ENCODE peak calls at places on chromosomes 1 and 21, in five cellular contexts. One of them, this sample, is unnamed.

GRCh38 chr21:45310446-45310845 is 22.8 kb upstream of the POFUT2 start:
- DNase-seq in stimulated activated CD8-positive, alpha-beta memory T cell treated with anti-CD3 and anti-CD28 coated beads, Interleukin-7, amount 100 ng/mL, for 1 hour: no peak
- DNase-seq in CD8-positive, alpha-beta memory T cell: no peak
- DNase-seq in C1 segment of cervical spinal cord: no peak
- DNase-seq in hypothalamus: no peak
- DNase-seq in this sample: no peak

GRCh38 chr1:245671349-245671748 is 516.6 kb downstream of the KIF26B start:
- DNase-seq in C1 segment of cervical spinal cord: no peak
- DNase-seq in stimulated activated CD8-positive, alpha-beta memory T cell treated with anti-CD3 and anti-CD28 coated beads, Interleukin-7, amount 100 ng/mL, for 1 hour: no peak
- DNase-seq in CD8-positive, alpha-beta memory T cell: no peak
- DNase-seq in hypothalamus: no peak
- DNase-seq in this sample: no peak

GRCh38 chr1:220732137-220732536 is 16.0 kb upstream of the MTARC2 start:
- DNase-seq in stimulated activated CD8-positive, alpha-beta memory T cell treated with anti-CD3 and anti-CD28 coated beads, Interleukin-7, amount 100 ng/mL, for 1 hour: no peak
- DNase-seq in CD8-positive, alpha-beta memory T cell: no peak
- DNase-seq in C1 segment of cervical spinal cord: no peak
- DNase-seq in hypothalamus: no peak
- DNase-seq in this sample: no peak

GRCh38 chr1:190373705-190374336 is 103.8 kb downstream of the BRINP3 start:
- DNase-seq in C1 segment of cervical spinal cord: no peak
- DNase-seq in hypothalamus: no peak
- DNase-seq in CD8-positive, alpha-beta memory T cell: no peak
- DNase-seq in stimulated activated CD8-positive, alpha-beta memory T cell treated with anti-CD3 and anti-CD28 coated beads, Interleukin-7, amount 100 ng/mL, for 1 hour: no peak
- DNase-seq in this sample: peak

GRCh38 chr1:222373216-222373615 is 174.7 kb downstream of the HHIPL2 start:
- DNase-seq in CD8-positive, alpha-beta memory T cell: no peak
- DNase-seq in C1 segment of cervical spinal cord: no peak
- DNase-seq in hypothalamus: no peak
- DNase-seq in stimulated activated CD8-positive, alpha-beta memory T cell treated with anti-CD3 and anti-CD28 coated beads, Interleukin-7, amount 100 ng/mL, for 1 hour: no peak
- DNase-seq in this sample: no peak

GRCh38 chr1:153616144-153616884 is at the start of gene S100A14:
- DNase-seq in CD8-positive, alpha-beta memory T cell: no peak
- DNase-seq in C1 segment of cervical spinal cord: no peak
- DNase-seq in hypothalamus: no peak
- DNase-seq in stimulated activated CD8-positive, alpha-beta memory T cell treated with anti-CD3 and anti-CD28 coated beads, Interleukin-7, amount 100 ng/mL, for 1 hour: no peak
- DNase-seq in this sample: no peak

GRCh38 chr1:227753999-227754764 is 18.9 kb downstream of the SNAP47 start:
- DNase-seq in hypothalamus: peak
- DNase-seq in CD8-positive, alpha-beta memory T cell: no peak
- DNase-seq in stimulated activated CD8-positive, alpha-beta memory T cell treated with anti-CD3 and anti-CD28 coated beads, Interleukin-7, amount 100 ng/mL, for 1 hour: no peak
- DNase-seq in C1 segment of cervical spinal cord: peak
- DNase-seq in this sample: peak

GRCh38 chr1:154961207-154961496 is 430 bp downstream of the PYGO2 start:
- DNase-seq in CD8-positive, alpha-beta memory T cell: no peak
- DNase-seq in stimulated activated CD8-positive, alpha-beta memory T cell treated with anti-CD3 and anti-CD28 coated beads, Interleukin-7, amount 100 ng/mL, for 1 hour: no peak
- DNase-seq in hypothalamus: no peak
- DNase-seq in C1 segment of cervical spinal cord: no peak
- DNase-seq in this sample: no peak

GRCh38 chr1:167776151-167776550 is 54.4 kb downstream of the MPZL1 start:
- DNase-seq in C1 segment of cervical spinal cord: no peak
- DNase-seq in stimulated activated CD8-positive, alpha-beta memory T cell treated with anti-CD3 and anti-CD28 coated beads, Interleukin-7, amount 100 ng/mL, for 1 hour: no peak
- DNase-seq in hypothalamus: no peak
- DNase-seq in CD8-positive, alpha-beta memory T cell: no peak
- DNase-seq in this sample: no peak

GRCh38 chr1:101128211-101128727 is 102.7 kb upstream of the DPH5 start:
- DNase-seq in C1 segment of cervical spinal cord: no peak
- DNase-seq in hypothalamus: no peak
- DNase-seq in stimulated activated CD8-positive, alpha-beta memory T cell treated with anti-CD3 and anti-CD28 coated beads, Interleukin-7, amount 100 ng/mL, for 1 hour: no peak
- DNase-seq in CD8-positive, alpha-beta memory T cell: peak
- DNase-seq in this sample: no peak

GRCh38 chr1:246609632-246610031 is 43.4 kb downstream of the CNST start:
- DNase-seq in hypothalamus: no peak
- DNase-seq in C1 segment of cervical spinal cord: no peak
- DNase-seq in CD8-positive, alpha-beta memory T cell: no peak
- DNase-seq in stimulated activated CD8-positive, alpha-beta memory T cell treated with anti-CD3 and anti-CD28 coated beads, Interleukin-7, amount 100 ng/mL, for 1 hour: no peak
- DNase-seq in this sample: peak

GRCh38 chr1:180899262-180899661 is 13.4 kb upstream of the KIAA1614 start:
- DNase-seq in stimulated activated CD8-positive, alpha-beta memory T cell treated with anti-CD3 and anti-CD28 coated beads, Interleukin-7, amount 100 ng/mL, for 1 hour: no peak
- DNase-seq in C1 segment of cervical spinal cord: no peak
- DNase-seq in hypothalamus: no peak
- DNase-seq in CD8-positive, alpha-beta memory T cell: no peak
- DNase-seq in this sample: no peak

This sample was measured in A172.